ENCODE peak calls at places on chromosomes 12 and 14, in eight cellular contexts. Y, B, Z, N, I, G, H and U are unnamed samples.

GRCh38 chr12:127909031-127909430 is 357.9 kb upstream of the TMEM132C start:
- DNase-seq in Y (no peak), B (no peak), Z (no peak), N (no peak), I (no peak), G (no peak), H (no peak), U (no peak)

GRCh38 chr12:88273450-88273849 is 131.3 kb downstream of the TMTC3 start:
- DNase-seq in Y (no peak), B (no peak), Z (no peak), N (no peak), I (no peak), G (no peak), H (no peak), U (no peak)

GRCh38 chr12:33192226-33192625 is 247.4 kb downstream of the SYT10 start:
- DNase-seq in Y (no peak), B (no peak), Z (no peak), N (no peak), I (no peak), G (no peak), H (no peak), U (no peak)

GRCh38 chr14:91367173-91368171 is 50.1 kb downstream of the CCDC88C start:
- DNase-seq in Y (no peak), B (no peak), Z (no peak), N (peak; percentile 81), I (peak; percentile 46), G (no peak), H (no peak), U (no peak)

GRCh38 chr12:95624544-95624943 is 73.3 kb upstream of the USP44 start:
- DNase-seq in Y (no peak), B (peak; percentile 50), Z (no peak), N (no peak), I (no peak), G (no peak), H (no peak), U (no peak)

GRCh38 chr12:112294793-112295192 is 87.4 kb downstream of the HECTD4 start:
- DNase-seq in Y (no peak), B (no peak), Z (no peak), N (no peak), I (no peak), G (no peak), H (no peak), U (no peak)

GRCh38 chr12:15256760-15257159 is 35.5 kb upstream of the RERG start:
- DNase-seq in Y (no peak), B (no peak), Z (no peak), N (no peak), I (no peak), G (no peak), H (no peak), U (no peak)

GRCh38 chr14:104680806-104681688 is 8.4 kb upstream of the INF2 start:
- DNase-seq in Y (peak; percentile 80), B (peak; percentile 37), Z (peak; percentile 55), N (peak; percentile 72), I (peak; percentile 70), G (peak; percentile 88), H (no peak), U (no peak)

GRCh38 chr14:36504805-36505192 is 15.2 kb downstream of the NKX2-1 start:
- DNase-seq in Y (no peak), B (no peak), Z (no peak), N (no peak), I (no peak), G (no peak), H (no peak), U (no peak)

DNA sequence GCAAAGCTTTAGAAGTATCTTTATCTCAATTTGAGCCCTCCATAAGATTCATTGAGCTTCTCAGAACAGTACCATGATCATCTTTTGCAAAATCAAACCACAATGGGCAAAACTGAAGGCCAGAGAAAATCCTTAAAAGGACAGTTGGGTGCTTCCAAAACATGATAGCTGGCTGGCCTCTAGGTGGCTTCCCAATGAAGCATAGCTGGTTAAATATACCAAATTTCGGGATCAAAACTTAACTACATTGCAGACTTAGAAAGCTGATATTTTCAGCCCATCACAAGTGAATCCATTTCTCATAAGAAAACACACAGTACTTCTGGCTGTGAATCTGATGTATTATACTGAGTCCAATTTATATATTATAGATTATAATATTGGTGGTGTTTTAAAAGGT is 15.3 kb upstream of the PIK3C2G start:
- DNase-seq in Y (no peak), B (no peak), Z (no peak), N (no peak), I (no peak), G (no peak), H (no peak), U (no peak)
- TF ChIP-seq CTCF in Y (no peak), B (peak; percentile 39), Z (no peak), N (no peak), I (no peak), G (no peak), H (no peak), U (peak; percentile 38)

GRCh38 chr12:12353276-12353675 is 3.2 kb upstream of the MANSC1 start:
- DNase-seq in Y (no peak), B (no peak), Z (no peak), N (no peak), I (no peak), G (no peak), H (no peak), U (no peak)

GRCh38 chr12:12353807-12354206 is 3.1 kb upstream of the BORCS5 start:
- DNase-seq in Y (no peak), B (no peak), Z (no peak), N (no peak), I (no peak), G (no peak), H (no peak), U (no peak)

GRCh38 chr12:12350868-12351463 is 924 bp upstream of the MANSC1 start:
- DNase-seq in Y (no peak), B (no peak), Z (no peak), N (no peak), I (no peak), G (no peak), H (no peak), U (no peak)

GRCh38 chr12:12349711-12350665 is at the start of gene MANSC1:
- DNase-seq in Y (peak; percentile 75), B (no peak), Z (peak; percentile 66), N (peak; percentile 39), I (peak; percentile 63), G (peak; percentile 70), H (peak; percentile 71), U (peak; percentile 52)
- TF ChIP-seq CTCF in Y (no peak), B (peak; percentile 11), Z (peak; percentile 45), N (no peak), I (peak; percentile 20), G (peak; percentile 20), H (peak; percentile 25), U (peak; percentile 80)

DNA sequence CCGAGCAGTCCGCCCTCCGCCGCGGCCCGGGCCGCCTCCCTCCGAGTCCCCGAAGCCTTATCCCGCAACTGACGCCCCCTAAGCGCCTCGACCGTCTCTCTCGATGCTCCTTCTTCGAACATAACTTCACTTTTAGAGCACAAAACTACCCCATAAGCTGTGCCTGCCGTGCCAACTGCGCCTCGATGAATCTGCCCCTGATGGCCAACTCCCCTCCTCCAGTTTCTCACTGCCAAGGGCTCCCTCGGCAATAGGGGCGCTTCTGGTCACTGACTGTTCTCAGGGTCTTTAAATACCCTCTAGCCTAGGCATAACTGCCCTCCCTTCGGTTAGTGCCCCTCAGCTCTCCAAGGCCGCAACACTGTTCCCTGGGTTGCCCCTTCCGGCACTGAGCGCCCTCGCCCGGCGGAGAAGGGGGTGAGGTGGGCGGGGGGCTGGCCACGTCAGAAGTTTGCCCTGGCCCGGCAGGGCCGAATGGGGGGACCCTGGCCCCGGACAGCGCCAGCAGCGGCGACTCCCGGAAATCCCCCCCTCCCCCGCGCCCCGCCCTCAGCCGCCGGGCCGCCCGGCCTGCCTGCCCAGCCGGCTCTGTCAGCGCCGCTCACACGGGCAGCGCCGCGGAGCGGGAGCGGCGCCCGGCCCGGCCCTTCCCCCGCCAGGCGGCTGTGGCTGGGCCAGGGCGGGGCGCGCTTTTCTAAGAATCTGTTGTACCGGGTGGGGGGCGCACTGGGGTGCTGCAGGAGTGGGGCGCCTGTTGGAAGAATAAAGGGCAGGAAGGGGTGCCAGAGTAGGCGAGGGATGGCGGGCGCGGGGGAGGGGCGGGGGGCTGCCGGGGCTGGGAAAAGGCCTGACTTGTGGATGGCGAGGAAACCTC is 10.6 kb downstream of the RARG start:
- DNase-seq in Y (peak; percentile 85), B (no peak), Z (peak; percentile 85), N (peak; percentile 78), I (peak; percentile 77), G (peak; percentile 56), H (peak; percentile 89), U (peak; percentile 53)
- TF ChIP-seq CTCF in Y (no peak), B (peak; percentile 16), Z (peak; percentile 32), N (peak; percentile 30), I (no peak), G (no peak), H (no peak), U (peak; percentile 45)

GRCh38 chr12:105083551-105084105 is 630 bp downstream of the ALDH1L2 start:
- DNase-seq in Y (peak; percentile 49), B (no peak), Z (peak; percentile 19), N (no peak), I (no peak), G (peak; percentile 75), H (peak; percentile 32), U (peak; percentile 7)
- TF ChIP-seq CTCF in Y (no peak), B (no peak), Z (peak; percentile 10), N (no peak), I (no peak), G (no peak), H (no peak), U (peak; percentile 27)

GRCh38 chr12:22981711-22982110 is 356.7 kb downstream of the ETNK1 start:
- DNase-seq in Y (no peak), B (peak; percentile 27), Z (peak; percentile 26), N (no peak), I (no peak), G (no peak), H (no peak), U (no peak)
- TF ChIP-seq CTCF in Y (no peak), B (peak; percentile 43), Z (peak; percentile 26), N (no peak), I (no peak), G (no peak), H (no peak), U (no peak)

GRCh38 chr12:31324116-31324844 is 1.7 kb downstream of the SINHCAF start:
- DNase-seq in Y (peak; percentile 79), B (peak; percentile 10), Z (peak; percentile 84), N (peak; percentile 67), I (peak; percentile 65), G (no peak), H (peak; percentile 56), U (peak; percentile 58)
- TF ChIP-seq CTCF in Y (no peak), B (no peak), Z (no peak), N (no peak), I (no peak), G (no peak), H (no peak), U (peak; percentile 55)

GRCh38 chr14:50669441-50669986 is 1.4 kb upstream of the SAV1 start:
- DNase-seq in Y (no peak), B (no peak), Z (no peak), N (no peak), I (no peak), G (no peak), H (no peak), U (no peak)

GRCh38 chr14:50666772-50667490 is 1.2 kb downstream of the SAV1 start:
- DNase-seq in Y (peak; percentile 55), B (no peak), Z (peak; percentile 59), N (no peak), I (peak; percentile 47), G (no peak), H (no peak), U (no peak)

GRCh38 chr14:50668852-50669194 is 717 bp upstream of the SAV1 start:
- DNase-seq in Y (no peak), B (no peak), Z (no peak), N (no peak), I (no peak), G (no peak), H (no peak), U (no peak)

GRCh38 chr14:50668008-50668851 is at the start of gene SAV1:
- DNase-seq in Y (peak; percentile 78), B (peak; percentile 55), Z (peak; percentile 93), N (peak; percentile 58), I (peak; percentile 82), G (peak; percentile 80), H (peak; percentile 80), U (peak; percentile 79)

GRCh38 chr14:50667491-50668007 is 557 bp downstream of the SAV1 start:
- DNase-seq in Y (peak; percentile 43), B (no peak), Z (no peak), N (peak; percentile 28), I (peak; percentile 42), G (no peak), H (peak; percentile 67), U (no peak)
- TF ChIP-seq CTCF in Y (no peak), B (no peak), Z (no peak), N (no peak), I (no peak), G (no peak), H (no peak), U (no peak)